ENCODE peak calls at places on chromosomes 2 and 18, in four cellular contexts. One of them, this sample, is unnamed.

GRCh38 chr2:28359222-28360065 is 33.2 kb upstream of the FOSL2 start:
- DNase-seq in body of pancreas: no peak
- DNase-seq in substantia nigra: no peak
- DNase-seq in stimulated activated CD8-positive, alpha-beta memory T cell treated with anti-CD3 and anti-CD28 coated beads, Interleukin-7, amount 100 ng/mL, for 1 hour: peak; percentile 71
- DNase-seq in this sample: peak; percentile 86

GRCh38 chr2:58535182-58535581 is 294.1 kb upstream of the FANCL start:
- DNase-seq in body of pancreas: no peak
- DNase-seq in substantia nigra: no peak
- DNase-seq in stimulated activated CD8-positive, alpha-beta memory T cell treated with anti-CD3 and anti-CD28 coated beads, Interleukin-7, amount 100 ng/mL, for 1 hour: no peak
- DNase-seq in this sample: no peak

GRCh38 chr2:238587776-238588660 is 161.3 kb downstream of the ASB1 start:
- DNase-seq in body of pancreas: no peak
- DNase-seq in substantia nigra: no peak
- DNase-seq in stimulated activated CD8-positive, alpha-beta memory T cell treated with anti-CD3 and anti-CD28 coated beads, Interleukin-7, amount 100 ng/mL, for 1 hour: no peak
- DNase-seq in this sample: no peak

GRCh38 chr2:85971369-85971768 is 82.6 kb upstream of the ST3GAL5 start:
- DNase-seq in body of pancreas: no peak
- DNase-seq in substantia nigra: no peak
- DNase-seq in stimulated activated CD8-positive, alpha-beta memory T cell treated with anti-CD3 and anti-CD28 coated beads, Interleukin-7, amount 100 ng/mL, for 1 hour: no peak
- DNase-seq in this sample: no peak

GRCh38 chr2:30410217-30410616 is 36.8 kb upstream of the LCLAT1 start:
- DNase-seq in body of pancreas: no peak
- DNase-seq in substantia nigra: no peak
- DNase-seq in stimulated activated CD8-positive, alpha-beta memory T cell treated with anti-CD3 and anti-CD28 coated beads, Interleukin-7, amount 100 ng/mL, for 1 hour: no peak
- DNase-seq in this sample: peak; percentile 59

GRCh38 chr18:28153485-28154065 is 23.4 kb downstream of the CDH2 start:
- DNase-seq in body of pancreas: no peak
- DNase-seq in substantia nigra: no peak
- DNase-seq in stimulated activated CD8-positive, alpha-beta memory T cell treated with anti-CD3 and anti-CD28 coated beads, Interleukin-7, amount 100 ng/mL, for 1 hour: no peak
- DNase-seq in this sample: no peak

GRCh38 chr18:44503854-44504253 is 176.8 kb upstream of the SETBP1 start:
- DNase-seq in body of pancreas: no peak
- DNase-seq in substantia nigra: no peak
- DNase-seq in stimulated activated CD8-positive, alpha-beta memory T cell treated with anti-CD3 and anti-CD28 coated beads, Interleukin-7, amount 100 ng/mL, for 1 hour: no peak
- DNase-seq in this sample: no peak

GRCh38 chr18:67402543-67402942 is 114.0 kb downstream of the DSEL start:
- DNase-seq in body of pancreas: no peak
- DNase-seq in substantia nigra: no peak
- DNase-seq in stimulated activated CD8-positive, alpha-beta memory T cell treated with anti-CD3 and anti-CD28 coated beads, Interleukin-7, amount 100 ng/mL, for 1 hour: no peak
- DNase-seq in this sample: no peak

GRCh38 chr2:84443477-84443876 is 15.6 kb downstream of the SUCLG1 start:
- DNase-seq in body of pancreas: no peak
- DNase-seq in substantia nigra: no peak
- DNase-seq in stimulated activated CD8-positive, alpha-beta memory T cell treated with anti-CD3 and anti-CD28 coated beads, Interleukin-7, amount 100 ng/mL, for 1 hour: no peak
- DNase-seq in this sample: no peak

GRCh38 chr18:40738321-40738880 is 1216.6 kb upstream of the PIK3C3 start:
- DNase-seq in body of pancreas: no peak
- DNase-seq in substantia nigra: no peak
- DNase-seq in stimulated activated CD8-positive, alpha-beta memory T cell treated with anti-CD3 and anti-CD28 coated beads, Interleukin-7, amount 100 ng/mL, for 1 hour: no peak
- DNase-seq in this sample: no peak

GRCh38 chr2:210630904-210631560 is 74.6 kb downstream of the CPS1 start:
- DNase-seq in body of pancreas: no peak
- DNase-seq in substantia nigra: no peak
- DNase-seq in stimulated activated CD8-positive, alpha-beta memory T cell treated with anti-CD3 and anti-CD28 coated beads, Interleukin-7, amount 100 ng/mL, for 1 hour: no peak
- DNase-seq in this sample: no peak

GRCh38 chr2:225070811-225071210 is 28.5 kb upstream of the DOCK10 start:
- DNase-seq in body of pancreas: no peak
- DNase-seq in substantia nigra: peak; percentile 33
- DNase-seq in stimulated activated CD8-positive, alpha-beta memory T cell treated with anti-CD3 and anti-CD28 coated beads, Interleukin-7, amount 100 ng/mL, for 1 hour: no peak
- DNase-seq in this sample: no peak

GRCh38 chr2:64629329-64629781 is 24.4 kb downstream of the SERTAD2 start:
- DNase-seq in body of pancreas: no peak
- DNase-seq in substantia nigra: no peak
- DNase-seq in stimulated activated CD8-positive, alpha-beta memory T cell treated with anti-CD3 and anti-CD28 coated beads, Interleukin-7, amount 100 ng/mL, for 1 hour: no peak
- DNase-seq in this sample: no peak

GRCh38 chr2:211591456-211591855 is 947.1 kb downstream of the ERBB4 start:
- DNase-seq in body of pancreas: no peak
- DNase-seq in substantia nigra: no peak
- DNase-seq in stimulated activated CD8-positive, alpha-beta memory T cell treated with anti-CD3 and anti-CD28 coated beads, Interleukin-7, amount 100 ng/mL, for 1 hour: no peak
- DNase-seq in this sample: no peak

GRCh38 chr18:49591271-49591670 is 29.4 kb downstream of the LIPG start:
- DNase-seq in body of pancreas: no peak
- DNase-seq in substantia nigra: no peak
- DNase-seq in stimulated activated CD8-positive, alpha-beta memory T cell treated with anti-CD3 and anti-CD28 coated beads, Interleukin-7, amount 100 ng/mL, for 1 hour: no peak
- DNase-seq in this sample: no peak

GRCh38 chr2:134782107-134782506 is 56.3 kb upstream of the ACMSD start:
- DNase-seq in body of pancreas: no peak
- DNase-seq in substantia nigra: no peak
- DNase-seq in stimulated activated CD8-positive, alpha-beta memory T cell treated with anti-CD3 and anti-CD28 coated beads, Interleukin-7, amount 100 ng/mL, for 1 hour: no peak
- DNase-seq in this sample: no peak

This sample was measured in SJSA1.